ENCODE peak calls at places on chromosomes 7 and 10, in eight cellular contexts. Q is GM12878, R is GM12892, D is esophagus muscularis mucosa, T is K562, B is SK-N-SH, E is HCT116, S is transverse colon. C is an unnamed sample.

GRCh38 chr7:102155821-102156441 is 130.7 kb upstream of the SH2B2 start:
- DNase-seq in S (no peak), R (no peak), B (no peak), Q (no peak), E (no peak), T (peak; percentile 78), D (no peak), C (no peak)

GRCh38 chr7:2710256-2710655 is 22.3 kb downstream of the AMZ1 start:
- DNase-seq in T (no peak), R (peak; percentile 77), S (peak; percentile 53), B (no peak), E (no peak), Q (peak; percentile 74), D (no peak), C (no peak)

GRCh38 chr7:113289140-113289740 is 170.9 kb upstream of the SMIM30 start:
- DNase-seq in Q (no peak), T (peak; percentile 21), E (peak; percentile 51), D (no peak), B (peak; percentile 42), R (no peak), S (no peak), C (no peak)

GRCh38 chr7:13984831-13985685 is 4.4 kb downstream of the ETV1 start:
- DNase-seq in E (no peak), B (no peak), T (no peak), D (no peak), R (no peak), S (no peak), Q (no peak), C (no peak)

GRCh38 chr10:34102917-34103506 is 712.1 kb downstream of the PARD3 start:
- DNase-seq in S (no peak), D (peak; percentile 88), Q (no peak), T (no peak), R (no peak), E (no peak), B (peak; percentile 31), C (no peak)

GRCh38 chr7:79359827-79360226 is 93.6 kb downstream of the MAGI2 start:
- DNase-seq in E (no peak), B (no peak), D (no peak), R (no peak), Q (no peak), S (no peak), T (no peak), C (no peak)

GRCh38 chr10:21919117-21919516 is 84.4 kb downstream of the DNAJC1 start:
- DNase-seq in B (peak; percentile 17), S (no peak), R (no peak), D (no peak), E (no peak), T (no peak), Q (no peak), C (no peak)

GRCh38 chr10:26628395-26628794 is 69.1 kb upstream of the PDSS1 start:
- DNase-seq in R (no peak), T (no peak), D (no peak), Q (no peak), B (no peak), E (no peak), S (no peak), C (no peak)

GRCh38 chr7:47873767-47874166 is 74.5 kb downstream of the PKD1L1 start:
- DNase-seq in B (no peak), E (no peak), D (peak; percentile 90), S (no peak), T (no peak), Q (no peak), R (no peak), C (no peak)

GRCh38 chr7:70539196-70539595 is 592.7 kb upstream of the GALNT17 start:
- DNase-seq in E (no peak), S (no peak), B (no peak), D (no peak), R (no peak), T (no peak), Q (no peak), C (no peak)

GRCh38 chr10:105494944-105495343 is 853.9 kb downstream of the SORCS3 start:
- DNase-seq in R (no peak), S (no peak), Q (no peak), T (no peak), D (no peak), E (no peak), B (no peak), C (no peak)

GRCh38 chr7:42409296-42409695 is 172.3 kb upstream of the GLI3 start:
- DNase-seq in R (no peak), D (no peak), Q (no peak), E (no peak), S (no peak), T (no peak), B (no peak), C (no peak)

DNA sequence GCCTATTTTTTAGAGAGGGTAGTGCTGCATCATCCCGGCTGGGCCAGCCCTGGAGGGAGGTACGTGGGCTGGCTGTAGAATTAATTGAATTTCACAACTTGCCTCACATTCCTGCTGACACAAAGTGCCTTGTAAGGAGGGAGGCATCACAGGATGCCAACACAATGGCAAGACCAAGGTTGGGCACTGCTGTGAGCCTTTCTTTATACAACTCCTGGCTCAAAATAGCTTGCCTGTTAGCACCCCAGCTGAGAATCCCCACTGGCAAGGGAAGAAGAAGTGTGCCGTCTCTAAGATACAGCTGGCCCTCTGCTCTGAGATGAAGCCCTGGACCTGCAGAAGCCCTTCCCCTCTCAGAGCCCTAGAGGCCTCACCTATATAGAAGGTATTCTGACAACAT is 873.9 kb downstream of the GRID1 start:
- DNase-seq in D (no peak), Q (no peak), R (no peak), E (no peak), S (no peak), B (no peak), T (no peak), C (no peak)
- TF ChIP-seq POLR2AphosphoS5 in D (no peak), Q (no peak), R (no peak), E (no peak), S (no peak), B (no peak), T (no peak), C (no peak)

GRCh38 chr7:75986147-75986781 is 8.1 kb downstream of the TMEM120A start:
- DNase-seq in S (no peak), R (no peak), B (peak; percentile 37), D (no peak), T (no peak), Q (no peak), E (no peak), C (no peak)
- TF ChIP-seq POLR2AphosphoS5 in S (no peak), R (no peak), B (no peak), D (no peak), T (no peak), Q (no peak), E (no peak), C (no peak)

GRCh38 chr7:99383791-99384370 is 9.4 kb downstream of the ARPC1B start:
- DNase-seq in D (no peak), Q (no peak), T (no peak), E (no peak), S (no peak), R (no peak), B (no peak), C (no peak)
- TF ChIP-seq POLR2AphosphoS5 in D (no peak), Q (no peak), T (no peak), E (no peak), S (no peak), R (no peak), B (no peak), C (no peak)

GRCh38 chr10:123909866-123910265 is 18.3 kb upstream of the CPXM2 start:
- DNase-seq in Q (no peak), T (no peak), R (no peak), S (no peak), B (no peak), E (no peak), D (no peak), C (no peak)
- TF ChIP-seq POLR2AphosphoS5 in Q (no peak), T (no peak), R (no peak), S (no peak), B (no peak), E (no peak), D (no peak), C (no peak)

GRCh38 chr7:43639858-43640491 is 57.1 kb downstream of the STK17A start:
- DNase-seq in S (peak; percentile 61), D (no peak), R (no peak), B (no peak), Q (no peak), T (no peak), E (no peak), C (no peak)
- TF ChIP-seq POLR2AphosphoS5 in S (peak; percentile 59), D (no peak), R (no peak), B (no peak), Q (no peak), T (no peak), E (no peak), C (no peak)

DNA sequence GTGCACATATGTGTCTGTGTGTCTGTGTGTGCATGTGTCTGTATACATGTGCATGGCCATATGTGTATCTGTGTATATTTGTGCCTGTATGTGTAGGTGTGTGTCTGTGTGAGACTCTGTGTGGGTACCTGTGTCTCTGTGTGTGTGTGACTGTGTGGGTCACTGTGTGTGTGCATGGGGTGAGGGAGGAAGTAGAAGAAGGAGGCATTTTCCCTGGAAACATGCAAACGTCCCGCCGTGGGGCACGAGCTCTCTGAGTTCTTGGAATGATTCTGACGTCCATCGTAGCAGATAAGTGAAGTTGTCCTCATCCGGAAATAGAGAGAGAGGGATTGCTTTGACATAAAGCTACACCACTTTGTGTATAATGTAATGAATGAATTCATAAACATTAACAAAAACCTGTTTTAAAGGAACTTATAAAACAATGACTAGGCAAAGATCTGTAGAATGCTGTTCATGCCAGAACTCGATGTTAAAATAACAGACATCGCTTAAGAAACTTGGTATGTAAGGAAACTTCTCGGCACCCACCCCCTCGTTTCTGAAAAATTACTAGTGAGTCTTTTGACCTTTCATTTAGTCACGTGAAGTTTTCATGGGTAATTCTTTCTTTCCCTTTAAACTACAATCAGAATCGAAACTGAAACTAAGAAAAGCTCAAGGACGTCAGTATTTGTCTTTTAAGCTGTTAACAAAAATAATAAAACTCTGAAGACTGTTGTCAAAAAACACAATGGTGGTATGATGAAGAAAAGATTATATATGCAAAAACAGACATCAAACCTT is 43.6 kb upstream of the KLF6 start:
- DNase-seq in Q (no peak), E (no peak), R (peak; percentile 31), D (no peak), S (no peak), B (no peak), T (peak; percentile 50), C (no peak)
- TF ChIP-seq POLR2AphosphoS5 in Q (no peak), E (no peak), R (no peak), D (no peak), S (no peak), B (no peak), T (no peak), C (no peak)

DNA sequence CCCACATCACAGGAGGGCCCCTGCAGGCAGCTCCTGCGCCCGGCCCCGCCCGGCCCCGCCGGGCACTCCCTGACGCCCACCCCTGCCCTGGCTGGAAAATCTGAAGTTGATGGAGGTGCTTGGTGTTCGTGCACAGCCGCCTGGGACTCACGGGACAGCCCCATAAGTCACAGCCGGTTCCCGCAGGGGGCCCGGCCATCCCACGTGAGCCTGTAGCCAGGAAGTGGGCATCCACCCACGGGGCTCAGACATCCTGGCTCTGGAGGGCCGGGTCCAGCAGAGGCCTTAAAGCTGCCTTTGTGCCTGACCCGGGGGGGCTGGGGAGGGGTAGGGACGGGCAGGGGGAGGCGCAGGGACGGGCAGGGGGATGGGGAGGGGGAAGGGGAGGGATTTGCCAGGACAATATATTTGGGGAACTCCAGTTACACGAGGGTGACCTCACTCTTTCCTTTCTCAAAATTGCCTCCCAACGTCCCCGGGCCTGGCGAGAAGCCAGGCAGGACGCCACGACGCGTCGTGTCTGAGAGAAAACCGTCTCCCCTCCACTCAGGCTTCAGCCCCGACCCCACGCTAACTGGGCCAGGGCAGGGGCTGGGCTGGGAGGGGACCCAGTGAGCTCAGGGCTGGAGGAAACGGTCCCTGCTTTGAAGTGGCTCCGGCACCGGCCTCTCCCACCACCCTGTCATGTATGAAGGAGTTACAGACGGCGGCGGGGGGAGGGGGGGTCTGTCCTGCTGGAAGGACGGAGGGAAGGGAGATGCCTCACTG is 82.1 kb upstream of the PDGFA start:
- DNase-seq in R (peak; percentile 63), D (no peak), B (no peak), S (peak; percentile 61), E (no peak), Q (peak; percentile 49), T (peak; percentile 45), C (no peak)
- TF ChIP-seq POLR2AphosphoS5 in R (no peak), D (no peak), B (no peak), S (no peak), E (no peak), Q (peak; percentile 14), T (no peak), C (no peak)

C was measured in suprapubic skin.